ENCODE peak calls at places on chromosomes 6 and 20, in seven cellular contexts. One of them, this sample, is unnamed.

GRCh38 chr20:59819496-59820203 is 113.8 kb downstream of the SYCP2 start:
- DNase-seq in left ventricle myocardium superior: no peak
- DNase-seq in Ammon's horn: no peak
- DNase-seq in amniotic stem cell: no peak
- DNase-seq in stimulated activated CD4-positive, alpha-beta T cell treated with anti-CD3 and anti-CD28 coated beads, Interleukin-4, amount 100 ng/mL, for 48 hours: no peak
- DNase-seq in Peyer's patch: no peak
- DNase-seq in hypothalamus: no peak
- DNase-seq in this sample: no peak

GRCh38 chr20:51700809-51701285 is 67.3 kb downstream of the ATP9A start:
- DNase-seq in left ventricle myocardium superior: no peak
- DNase-seq in Ammon's horn: peak; percentile 50
- DNase-seq in amniotic stem cell: no peak
- DNase-seq in stimulated activated CD4-positive, alpha-beta T cell treated with anti-CD3 and anti-CD28 coated beads, Interleukin-4, amount 100 ng/mL, for 48 hours: no peak
- DNase-seq in Peyer's patch: peak; percentile 57
- DNase-seq in hypothalamus: no peak
- DNase-seq in this sample: no peak

GRCh38 chr6:116973992-116974391 is 97.0 kb downstream of the RFX6 start:
- DNase-seq in left ventricle myocardium superior: peak; percentile 24
- DNase-seq in Ammon's horn: peak; percentile 36
- DNase-seq in amniotic stem cell: no peak
- DNase-seq in stimulated activated CD4-positive, alpha-beta T cell treated with anti-CD3 and anti-CD28 coated beads, Interleukin-4, amount 100 ng/mL, for 48 hours: no peak
- DNase-seq in Peyer's patch: no peak
- DNase-seq in hypothalamus: no peak
- DNase-seq in this sample: no peak

GRCh38 chr6:28347119-28347518 is 2.6 kb upstream of the ZKSCAN3 start:
- DNase-seq in left ventricle myocardium superior: no peak
- DNase-seq in Ammon's horn: no peak
- DNase-seq in amniotic stem cell: no peak
- DNase-seq in stimulated activated CD4-positive, alpha-beta T cell treated with anti-CD3 and anti-CD28 coated beads, Interleukin-4, amount 100 ng/mL, for 48 hours: no peak
- DNase-seq in Peyer's patch: no peak
- DNase-seq in hypothalamus: no peak
- DNase-seq in this sample: no peak

GRCh38 chr6:125871365-125871764 is 80.6 kb downstream of the NCOA7 start:
- DNase-seq in left ventricle myocardium superior: no peak
- DNase-seq in Ammon's horn: no peak
- DNase-seq in amniotic stem cell: no peak
- DNase-seq in stimulated activated CD4-positive, alpha-beta T cell treated with anti-CD3 and anti-CD28 coated beads, Interleukin-4, amount 100 ng/mL, for 48 hours: no peak
- DNase-seq in Peyer's patch: no peak
- DNase-seq in hypothalamus: no peak
- DNase-seq in this sample: no peak

GRCh38 chr6:169169941-169170582 is 83.6 kb downstream of the THBS2 start:
- DNase-seq in left ventricle myocardium superior: no peak
- DNase-seq in Ammon's horn: no peak
- DNase-seq in amniotic stem cell: no peak
- DNase-seq in stimulated activated CD4-positive, alpha-beta T cell treated with anti-CD3 and anti-CD28 coated beads, Interleukin-4, amount 100 ng/mL, for 48 hours: no peak
- DNase-seq in Peyer's patch: no peak
- DNase-seq in hypothalamus: no peak
- DNase-seq in this sample: no peak

GRCh38 chr6:56292505-56293181 is 45.3 kb upstream of the COL21A1 start:
- DNase-seq in left ventricle myocardium superior: no peak
- DNase-seq in Ammon's horn: peak; percentile 66
- DNase-seq in amniotic stem cell: peak; percentile 61
- DNase-seq in stimulated activated CD4-positive, alpha-beta T cell treated with anti-CD3 and anti-CD28 coated beads, Interleukin-4, amount 100 ng/mL, for 48 hours: no peak
- DNase-seq in Peyer's patch: no peak
- DNase-seq in hypothalamus: no peak
- DNase-seq in this sample: no peak

GRCh38 chr20:61315319-61315718 is 63.3 kb downstream of the CDH4 start:
- DNase-seq in left ventricle myocardium superior: no peak
- DNase-seq in Ammon's horn: no peak
- DNase-seq in amniotic stem cell: no peak
- DNase-seq in stimulated activated CD4-positive, alpha-beta T cell treated with anti-CD3 and anti-CD28 coated beads, Interleukin-4, amount 100 ng/mL, for 48 hours: no peak
- DNase-seq in Peyer's patch: no peak
- DNase-seq in hypothalamus: no peak
- DNase-seq in this sample: no peak

GRCh38 chr20:21933526-21933925 is 228.1 kb downstream of the PAX1 start:
- DNase-seq in left ventricle myocardium superior: no peak
- DNase-seq in Ammon's horn: no peak
- DNase-seq in amniotic stem cell: no peak
- DNase-seq in stimulated activated CD4-positive, alpha-beta T cell treated with anti-CD3 and anti-CD28 coated beads, Interleukin-4, amount 100 ng/mL, for 48 hours: no peak
- DNase-seq in Peyer's patch: no peak
- DNase-seq in hypothalamus: no peak
- DNase-seq in this sample: no peak

GRCh38 chr6:44309092-44309491 is 4.1 kb downstream of the AARS2 start:
- DNase-seq in left ventricle myocardium superior: peak; percentile 67
- DNase-seq in Ammon's horn: no peak
- DNase-seq in amniotic stem cell: no peak
- DNase-seq in stimulated activated CD4-positive, alpha-beta T cell treated with anti-CD3 and anti-CD28 coated beads, Interleukin-4, amount 100 ng/mL, for 48 hours: no peak
- DNase-seq in Peyer's patch: no peak
- DNase-seq in hypothalamus: no peak
- DNase-seq in this sample: no peak

This sample was measured in C1 segment of cervical spinal cord.